ENCODE peak calls at places on chromosomes 3 and 15, in eight cellular contexts. P is body of pancreas, J is keratinocyte, L is A549, G is pancreas, Y is brain microvascular endothelial cell, M is H1, E is dorsolateral prefrontal cortex. V is an unnamed sample.

GRCh38 chr3:57151021-57151449 is 14.1 kb downstream of the IL17RD start:
- DNase-seq in Y (peak), L (no peak), G (no peak), P (no peak), M (no peak), J (no peak), E (no peak), V (peak)

GRCh38 chr15:96359371-96359771 is 28.9 kb downstream of the NR2F2 start:
- DNase-seq in L (no peak), J (no peak), E (no peak), P (no peak), M (no peak), Y (no peak), G (no peak), V (peak)

GRCh38 chr3:120894285-120894684 is 13.7 kb upstream of the STXBP5L start:
- DNase-seq in Y (no peak), M (no peak), G (no peak), L (no peak), E (no peak), P (no peak), J (no peak), V (peak)

GRCh38 chr3:103048371-103048722 is 613.5 kb downstream of the ZPLD1 start:
- DNase-seq in J (no peak), E (no peak), G (no peak), P (no peak), Y (no peak), L (no peak), M (no peak), V (peak)

GRCh38 chr3:27279153-27279552 is 90.0 kb downstream of the NEK10 start:
- DNase-seq in L (no peak), E (peak), P (peak), M (no peak), G (no peak), J (no peak), Y (peak), V (peak)

GRCh38 chr3:184133840-184134745 is 1.1 kb upstream of the EIF2B5 start:
- DNase-seq in E (peak), G (peak), Y (peak), J (peak), M (no peak), P (peak), L (peak), V (peak)

GRCh38 chr3:194715022-194715800 is 29.5 kb downstream of the FAM43A start:
- DNase-seq in L (no peak), E (no peak), P (peak), J (no peak), M (no peak), Y (peak), G (no peak), V (peak)

GRCh38 chr3:189132125-189132744 is 39.5 kb upstream of the TPRG1 start:
- DNase-seq in P (peak), J (peak), Y (peak), G (no peak), E (no peak), M (no peak), L (no peak), V (peak)

GRCh38 chr15:62739082-62739481 is 303.5 kb upstream of the TPM1 start:
- DNase-seq in M (no peak), Y (peak), G (no peak), E (no peak), J (peak), P (no peak), L (peak), V (peak)

GRCh38 chr15:66879968-66880367 is 177.9 kb downstream of the SMAD6 start:
- DNase-seq in J (no peak), M (no peak), P (no peak), E (no peak), Y (no peak), L (no peak), G (no peak), V (no peak)

GRCh38 chr15:49832421-49832980 is 211.7 kb downstream of the DTWD1 start:
- DNase-seq in L (no peak), E (no peak), J (no peak), P (peak), G (peak), M (peak), Y (peak), V (peak)

GRCh38 chr15:59062985-59063384 is 42.0 kb upstream of the CCNB2 start:
- DNase-seq in L (no peak), J (no peak), Y (no peak), E (no peak), P (no peak), G (no peak), M (no peak), V (peak)

GRCh38 chr3:184155644-184156521 is 706 bp downstream of the DVL3 start:
- DNase-seq in P (peak), J (no peak), Y (no peak), G (no peak), M (no peak), L (no peak), E (peak), V (no peak)

GRCh38 chr3:196712514-196713413 is 587 bp downstream of the PIGX start:
- DNase-seq in M (no peak), E (peak), Y (peak), G (peak), L (peak), J (no peak), P (peak), V (peak)

GRCh38 chr15:62786123-62786825 is 256.3 kb upstream of the TPM1 start:
- DNase-seq in J (no peak), L (no peak), G (no peak), P (no peak), M (no peak), E (no peak), Y (no peak), V (no peak)

GRCh38 chr3:184565421-184566211 is 4.0 kb downstream of the EPHB3 start:
- DNase-seq in G (peak), P (peak), J (peak), M (no peak), L (peak), Y (peak), E (no peak), V (peak)

GRCh38 chr3:20646425-20646824 is 460.4 kb upstream of the SGO1 start:
- DNase-seq in J (no peak), P (no peak), G (no peak), L (no peak), E (no peak), M (no peak), Y (no peak), V (no peak)

GRCh38 chr3:79564192-79564591 is 203.6 kb downstream of the ROBO1 start:
- DNase-seq in L (no peak), J (no peak), P (no peak), Y (no peak), M (no peak), G (no peak), E (no peak), V (no peak)

GRCh38 chr3:57952208-57952631 is 56.0 kb upstream of the FLNB start:
- DNase-seq in P (no peak), J (no peak), M (peak), Y (peak), L (no peak), E (no peak), G (no peak), V (peak)

GRCh38 chr3:157436583-157437300 is at the start of gene PTX3:
- DNase-seq in G (no peak), L (no peak), E (no peak), P (peak), M (no peak), Y (peak), J (no peak), V (peak)

GRCh38 chr3:158483701-158484100 is 87.3 kb upstream of the MLF1 start:
- DNase-seq in P (no peak), L (no peak), J (no peak), G (no peak), M (no peak), E (no peak), Y (no peak), V (peak)

GRCh38 chr3:128720891-128721290 is 5.1 kb upstream of the RAB7A start:
- DNase-seq in J (no peak), P (no peak), Y (no peak), G (no peak), M (no peak), E (no peak), L (no peak), V (no peak)

GRCh38 chr3:29281265-29282228 is 676 bp downstream of the RBMS3 start:
- DNase-seq in G (no peak), E (no peak), M (no peak), L (no peak), P (no peak), J (no peak), Y (peak), V (peak)

GRCh38 chr15:88605507-88606436 is 15.4 kb upstream of the AEN start:
- DNase-seq in G (peak), J (no peak), M (no peak), Y (peak), P (peak), E (peak), L (no peak), V (no peak)

GRCh38 chr3:179071161-179071568 is 444 bp downstream of the ZMAT3 start:
- DNase-seq in G (no peak), E (no peak), M (no peak), P (no peak), L (peak), Y (peak), J (no peak), V (no peak)

GRCh38 chr15:79185199-79185598 is 94.6 kb upstream of the RASGRF1 start:
- DNase-seq in L (no peak), M (no peak), P (no peak), G (no peak), Y (peak), E (no peak), J (no peak), V (no peak)

GRCh38 chr15:78024141-78024567 is 53.4 kb downstream of the TBC1D2B start:
- DNase-seq in L (no peak), M (no peak), J (no peak), Y (no peak), E (no peak), G (no peak), P (peak), V (no peak)

GRCh38 chr3:25945836-25946235 is 155.9 kb downstream of the OXSM start:
- DNase-seq in Y (no peak), L (no peak), E (no peak), G (no peak), P (no peak), J (no peak), M (no peak), V (no peak)

GRCh38 chr3:138051946-138052802 is 42.2 kb downstream of the CLDN18 start:
- DNase-seq in L (peak), M (no peak), P (peak), J (no peak), Y (peak), G (peak), E (no peak), V (peak)

DNA sequence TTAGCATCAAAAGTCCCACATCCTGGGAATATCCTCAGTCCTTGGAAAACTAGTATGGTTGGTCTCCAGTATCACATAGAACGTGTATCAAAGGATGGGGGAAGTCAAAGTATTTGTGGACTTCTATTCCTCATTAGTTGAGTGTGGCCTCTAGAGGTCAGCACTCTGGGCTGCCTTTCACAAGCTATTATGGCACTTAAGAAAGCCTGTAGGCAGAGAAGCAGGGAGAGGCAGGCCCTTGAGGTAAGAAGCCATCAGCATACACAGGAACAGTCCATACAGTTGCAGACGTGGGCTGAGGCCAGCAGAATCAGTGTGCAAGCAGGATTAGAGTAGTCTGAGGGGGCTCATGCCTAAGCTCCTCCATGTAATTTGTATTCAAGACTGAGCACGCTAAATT is 341.7 kb downstream of the CLSTN2 start:
- DNase-seq in J (no peak), P (no peak), M (peak), L (no peak), G (no peak), E (no peak), Y (peak), V (peak)
- TF ChIP-seq CTCF in J (peak), P (peak), M (peak), L (peak), G (no peak), E (peak), Y (peak), V (no peak)

DNA sequence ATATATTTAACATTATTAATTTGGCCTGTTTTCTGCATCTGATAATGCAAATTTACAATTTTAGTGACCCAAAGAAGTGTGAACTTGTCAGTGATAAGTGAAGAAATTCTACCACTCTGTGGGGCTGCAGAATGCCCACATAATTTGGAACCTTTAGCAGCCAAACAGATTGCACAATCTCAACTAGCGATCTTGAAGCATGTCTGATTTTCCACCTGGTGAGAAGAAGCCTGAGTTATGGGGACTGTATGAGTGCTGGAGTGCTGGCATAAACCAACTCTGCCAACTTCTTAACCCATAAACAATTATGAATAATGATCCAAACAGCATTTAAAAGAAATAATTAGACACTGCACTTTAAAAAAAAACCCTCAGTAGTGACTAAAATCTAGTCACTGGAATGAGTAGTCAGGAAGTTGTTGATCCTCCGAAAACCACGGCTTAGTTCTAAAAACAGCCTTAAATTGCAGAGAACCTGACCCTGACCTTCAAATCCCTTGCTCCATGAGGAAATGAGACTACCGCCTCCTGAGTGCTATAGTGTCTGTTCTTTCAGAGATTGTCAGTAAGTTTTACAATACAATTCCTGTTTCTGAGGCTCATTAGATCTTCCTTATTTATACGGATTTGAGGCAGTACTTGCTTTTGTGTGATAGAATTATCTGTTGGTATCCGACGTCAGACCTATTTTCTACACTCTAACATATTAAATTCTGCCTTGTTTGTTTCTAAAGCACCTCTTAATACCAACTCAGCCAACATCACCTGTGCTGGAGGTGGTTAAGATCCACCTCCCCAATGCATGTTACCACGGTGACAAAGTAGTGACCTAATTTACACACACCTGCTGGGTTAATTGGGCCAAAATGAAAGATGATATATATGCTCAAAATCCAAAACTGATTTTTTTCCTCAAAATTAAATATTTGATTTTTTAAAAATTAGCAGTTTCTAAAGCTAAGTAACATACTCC is 267.7 kb downstream of the ZBTB20 start:
- DNase-seq in J (no peak), G (no peak), L (no peak), M (no peak), E (no peak), Y (peak), P (no peak), V (peak)
- H3K4me3 ChIP-seq in J (no peak), G (no peak), L (no peak), M (no peak), E (no peak), Y (no peak), P (no peak), V (no peak)

DNA sequence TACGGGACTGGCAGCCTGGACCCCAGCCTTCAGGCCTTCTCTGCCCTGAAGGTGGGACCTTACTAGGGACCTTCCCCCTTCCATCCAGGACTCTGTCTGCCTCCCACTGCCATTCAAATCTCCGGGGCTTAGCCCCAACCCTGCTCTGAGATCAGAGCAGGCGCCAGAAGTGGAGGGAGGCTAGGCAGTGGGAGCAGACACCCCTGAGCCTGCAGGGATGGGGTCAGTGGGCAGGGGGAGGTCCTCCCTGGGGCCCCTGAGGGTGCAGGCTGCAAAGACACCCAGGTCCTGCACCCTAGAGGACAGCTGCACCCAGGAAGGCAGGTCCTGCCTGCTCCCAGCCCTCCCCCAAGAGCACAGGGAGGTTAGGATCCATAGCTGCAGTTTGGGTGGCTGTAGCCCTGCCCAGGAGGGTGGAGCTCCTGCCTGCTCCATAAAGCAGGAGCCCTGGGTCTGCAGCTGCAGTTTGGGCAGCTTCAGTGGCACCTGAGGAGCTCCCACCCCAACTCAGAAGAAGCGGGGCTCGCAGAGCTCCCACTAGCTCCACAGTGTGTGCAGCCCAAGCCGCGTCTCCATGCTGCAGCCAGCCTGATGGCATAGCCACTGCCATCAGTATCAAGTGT is 8.1 kb upstream of the POC1A start:
- DNase-seq in G (no peak), J (no peak), Y (no peak), L (no peak), M (no peak), P (no peak), E (no peak), V (no peak)
- TF ChIP-seq CTCF in G (no peak), J (no peak), Y (no peak), L (no peak), M (no peak), P (no peak), E (no peak), V (no peak)

GRCh38 chr15:80931721-80932609 is 57.7 kb downstream of the MESD start:
- DNase-seq in E (no peak), L (no peak), G (no peak), J (no peak), Y (no peak), M (no peak), P (no peak), V (peak)
- H3K4me3 ChIP-seq in E (no peak), L (no peak), G (no peak), J (no peak), Y (no peak), M (no peak), P (no peak), V (no peak)

GRCh38 chr3:17258823-17259436 is 374.2 kb downstream of the PLCL2 start:
- DNase-seq in P (no peak), M (no peak), J (no peak), Y (no peak), E (no peak), L (peak), G (no peak), V (peak)

GRCh38 chr3:17257269-17257668 is 372.5 kb downstream of the PLCL2 start:
- DNase-seq in Y (no peak), G (no peak), J (no peak), E (no peak), M (no peak), L (no peak), P (no peak), V (no peak)

GRCh38 chr3:17260257-17260656 is 375.5 kb downstream of the PLCL2 start:
- DNase-seq in L (no peak), P (no peak), E (no peak), J (no peak), Y (no peak), G (no peak), M (no peak), V (no peak)

GRCh38 chr3:17261627-17262369 is 377.0 kb downstream of the PLCL2 start:
- DNase-seq in E (no peak), P (no peak), J (no peak), L (no peak), M (no peak), G (no peak), Y (no peak), V (no peak)
- TF ChIP-seq CTCF in E (no peak), P (no peak), J (no peak), L (no peak), M (no peak), G (no peak), Y (no peak), V (no peak)

GRCh38 chr3:123883656-123884257 is 375 bp downstream of the MYLK start:
- DNase-seq in E (no peak), G (peak), Y (no peak), P (peak), J (no peak), L (peak), M (no peak), V (no peak)
- H3K4me3 ChIP-seq in E (peak), G (no peak), Y (peak), P (peak), J (peak), L (peak), M (peak), V (peak)

GRCh38 chr3:31911124-31911523 is 69.9 kb downstream of the OSBPL10 start:
- DNase-seq in J (no peak), P (no peak), Y (no peak), L (no peak), G (no peak), E (no peak), M (no peak), V (no peak)

GRCh38 chr3:31909455-31909854 is 71.6 kb downstream of the OSBPL10 start:
- DNase-seq in M (no peak), G (no peak), P (no peak), Y (no peak), E (no peak), L (no peak), J (no peak), V (no peak)

GRCh38 chr3:31906182-31906581 is 74.9 kb downstream of the OSBPL10 start:
- DNase-seq in Y (no peak), E (no peak), J (no peak), G (no peak), M (no peak), P (no peak), L (no peak), V (no peak)

GRCh38 chr3:31911643-31912042 is 69.4 kb downstream of the OSBPL10 start:
- DNase-seq in E (no peak), L (no peak), P (no peak), M (no peak), Y (no peak), J (peak), G (no peak), V (peak)

GRCh38 chr3:31908391-31909097 is 72.5 kb downstream of the OSBPL10 start:
- DNase-seq in J (no peak), P (no peak), G (no peak), M (no peak), E (no peak), L (peak), Y (no peak), V (peak)
- TF ChIP-seq CTCF in J (peak), P (no peak), G (no peak), M (no peak), E (no peak), L (peak), Y (peak), V (no peak)

GRCh38 chr15:39230917-39231285 is 350.0 kb upstream of the THBS1 start:
- DNase-seq in Y (no peak), G (no peak), E (no peak), P (no peak), J (no peak), M (no peak), L (no peak), V (no peak)

GRCh38 chr15:39226169-39226964 is 354.5 kb upstream of the THBS1 start:
- DNase-seq in L (no peak), M (no peak), E (no peak), Y (no peak), J (no peak), G (no peak), P (peak), V (no peak)

GRCh38 chr15:39228889-39229288 is 352.0 kb upstream of the THBS1 start:
- DNase-seq in E (no peak), Y (no peak), L (no peak), M (no peak), P (no peak), J (no peak), G (no peak), V (no peak)

GRCh38 chr15:39230205-39230916 is 350.5 kb upstream of the THBS1 start:
- DNase-seq in L (no peak), G (no peak), J (no peak), P (peak), M (no peak), Y (peak), E (no peak), V (peak)

GRCh38 chr15:39227001-39227400 is 353.9 kb upstream of the THBS1 start:
- DNase-seq in Y (no peak), L (no peak), J (no peak), E (no peak), M (no peak), G (no peak), P (peak), V (no peak)
- H3K4me3 ChIP-seq in Y (no peak), L (no peak), J (no peak), E (no peak), M (no peak), G (no peak), P (no peak), V (no peak)

GRCh38 chr15:52699457-52699856 is 20.3 kb upstream of the ATOSA start:
- DNase-seq in M (no peak), G (no peak), J (no peak), Y (no peak), P (no peak), E (no peak), L (no peak), V (no peak)
- TF ChIP-seq CTCF in M (no peak), G (no peak), J (no peak), Y (no peak), P (no peak), E (no peak), L (no peak), V (no peak)

V was measured in cardiac fibroblast.